ENCODE peak calls at places on chromosomes 4 and X, in nine cellular contexts. D, K, E, Y, A, X, U, P and R are unnamed samples.

GRCh38 chr4:128715616-128716015 is 93.9 kb upstream of the JADE1 start:
- DNase-seq in X (no peak), Y (no peak), U (no peak), E (no peak), P (no peak), D (no peak), A (no peak), K (no peak), R (no peak)

GRCh38 chr4:105208556-105208955 is 61.9 kb downstream of the TET2 start:
- DNase-seq in A (no peak), D (no peak), E (no peak), K (no peak), U (no peak), P (no peak), Y (no peak), X (no peak), R (no peak)

GRCh38 chr4:40055379-40055872 is 1.2 kb upstream of the N4BP2 start:
- DNase-seq in Y (no peak), D (no peak), K (no peak), E (no peak), A (peak), X (no peak), P (no peak), U (peak), R (no peak)

GRCh38 chrX:49155243-49155899 is 7.2 kb upstream of the MAGIX start:
- DNase-seq in E (peak), U (no peak), A (peak), P (peak), K (no peak), Y (peak), X (peak), D (no peak), R (peak)

GRCh38 chr4:48047421-48047844 is 30.9 kb downstream of the NIPAL1 start:
- DNase-seq in X (peak), P (no peak), U (peak), Y (no peak), E (no peak), A (no peak), K (peak), D (no peak), R (peak)

GRCh38 chr4:78068481-78068880 is 11.4 kb downstream of the FRAS1 start:
- DNase-seq in P (no peak), U (no peak), A (no peak), E (no peak), D (no peak), Y (no peak), K (no peak), X (no peak), R (no peak)

GRCh38 chrX:24603191-24603590 is 44.0 kb downstream of the PCYT1B start:
- DNase-seq in P (no peak), X (no peak), K (no peak), E (no peak), A (no peak), Y (no peak), U (no peak), D (no peak), R (no peak)

GRCh38 chr4:22072240-22072639 is 123.7 kb upstream of the KCNIP4 start:
- DNase-seq in A (no peak), K (no peak), U (no peak), Y (no peak), P (no peak), D (no peak), E (no peak), X (no peak), R (no peak)

GRCh38 chr4:182306792-182307507 is 63.7 kb downstream of the TENM3 start:
- DNase-seq in P (peak), X (no peak), D (peak), U (no peak), K (no peak), A (no peak), Y (no peak), E (no peak), R (peak)

GRCh38 chr4:165784672-165785071 is 88.4 kb upstream of the TLL1 start:
- DNase-seq in X (no peak), Y (peak), U (no peak), K (no peak), A (no peak), E (peak), P (no peak), D (no peak), R (no peak)

GRCh38 chr4:55868691-55869090 is 15.2 kb downstream of the EXOC1 start:
- DNase-seq in E (no peak), K (no peak), Y (no peak), P (no peak), X (no peak), U (no peak), A (no peak), D (no peak), R (no peak)